ENCODE peak calls at places on chromosome 14, in five cellular contexts. One of them, this sample, is unnamed.

GRCh38 chr14:93788307-93788556 is at the start of gene PRIMA1:
- DNase-seq in H1: no peak
- DNase-seq in HepG2: no peak
- DNase-seq in NT2/D1: no peak
- DNase-seq in GM12878: no peak
- DNase-seq in this sample: no peak

GRCh38 chr14:79702197-79702596 is 509.1 kb downstream of the DIO2 start:
- DNase-seq in GM12878: no peak
- DNase-seq in H1: no peak
- DNase-seq in HepG2: no peak
- DNase-seq in NT2/D1: no peak
- DNase-seq in this sample: no peak

GRCh38 chr14:65308536-65308935 is 104.0 kb upstream of the FUT8 start:
- DNase-seq in H1: no peak
- DNase-seq in GM12878: no peak
- DNase-seq in NT2/D1: no peak
- DNase-seq in HepG2: no peak
- DNase-seq in this sample: no peak

GRCh38 chr14:26870722-26871121 is 272.9 kb upstream of the NOVA1 start:
- DNase-seq in H1: no peak
- DNase-seq in NT2/D1: no peak
- DNase-seq in GM12878: no peak
- DNase-seq in HepG2: no peak
- DNase-seq in this sample: no peak

GRCh38 chr14:95059126-95059525 is 98.2 kb downstream of the DICER1 start:
- DNase-seq in GM12878: no peak
- DNase-seq in HepG2: no peak
- DNase-seq in H1: no peak
- DNase-seq in NT2/D1: no peak
- DNase-seq in this sample: no peak

GRCh38 chr14:36105401-36105800 is 71.1 kb downstream of the PTCSC3 start:
- DNase-seq in NT2/D1: peak
- DNase-seq in HepG2: peak
- DNase-seq in GM12878: no peak
- DNase-seq in H1: no peak
- DNase-seq in this sample: peak

GRCh38 chr14:26330982-26331381 is 266.9 kb downstream of the NOVA1 start:
- DNase-seq in GM12878: no peak
- DNase-seq in NT2/D1: no peak
- DNase-seq in HepG2: no peak
- DNase-seq in H1: no peak
- DNase-seq in this sample: no peak

GRCh38 chr14:88488897-88489296 is 65.9 kb downstream of the PTPN21 start:
- DNase-seq in H1: no peak
- DNase-seq in HepG2: no peak
- DNase-seq in GM12878: no peak
- DNase-seq in NT2/D1: no peak
- DNase-seq in this sample: no peak

GRCh38 chr14:101215936-101216335 is 312.4 kb upstream of the RTL1 start:
- DNase-seq in HepG2: no peak
- DNase-seq in NT2/D1: no peak
- DNase-seq in GM12878: no peak
- DNase-seq in H1: no peak
- DNase-seq in this sample: no peak

GRCh38 chr14:43792980-43793379 is 714.1 kb downstream of the FSCB start:
- DNase-seq in HepG2: no peak
- DNase-seq in H1: no peak
- DNase-seq in GM12878: no peak
- DNase-seq in NT2/D1: no peak
- DNase-seq in this sample: no peak

GRCh38 chr14:24734917-24735500 is 101.0 kb upstream of the GZMB start:
- DNase-seq in HepG2: peak
- DNase-seq in GM12878: no peak
- DNase-seq in H1: no peak
- DNase-seq in NT2/D1: peak
- DNase-seq in this sample: peak

GRCh38 chr14:97692084-97692483 is 894.9 kb downstream of the VRK1 start:
- DNase-seq in GM12878: no peak
- DNase-seq in NT2/D1: no peak
- DNase-seq in HepG2: no peak
- DNase-seq in H1: no peak
- DNase-seq in this sample: no peak

GRCh38 chr14:65237956-65238355 is 135.6 kb upstream of the MAX start:
- DNase-seq in H1: no peak
- DNase-seq in HepG2: peak
- DNase-seq in GM12878: no peak
- DNase-seq in NT2/D1: no peak
- DNase-seq in this sample: no peak

GRCh38 chr14:89600950-89601826 is 184.2 kb upstream of the FOXN3 start:
- DNase-seq in HepG2: no peak
- DNase-seq in GM12878: no peak
- DNase-seq in H1: no peak
- DNase-seq in NT2/D1: no peak
- DNase-seq in this sample: no peak

GRCh38 chr14:105143451-105144230 is 24.9 kb downstream of the JAG2 start:
- DNase-seq in H1: no peak
- DNase-seq in GM12878: no peak
- DNase-seq in HepG2: no peak
- DNase-seq in NT2/D1: no peak
- DNase-seq in this sample: no peak

GRCh38 chr14:105144666-105145380 is 23.8 kb downstream of the JAG2 start:
- DNase-seq in NT2/D1: no peak
- DNase-seq in H1: no peak
- DNase-seq in GM12878: no peak
- DNase-seq in HepG2: no peak
- DNase-seq in this sample: no peak

GRCh38 chr14:105142651-105143450 is 25.7 kb downstream of the JAG2 start:
- DNase-seq in HepG2: no peak
- DNase-seq in GM12878: no peak
- DNase-seq in H1: no peak
- DNase-seq in NT2/D1: no peak
- DNase-seq in this sample: no peak

GRCh38 chr14:105145381-105146180 is 23.0 kb downstream of the JAG2 start:
- DNase-seq in NT2/D1: no peak
- DNase-seq in HepG2: no peak
- DNase-seq in GM12878: no peak
- DNase-seq in H1: no peak
- DNase-seq in this sample: no peak

GRCh38 chr14:105144231-105144665 is 24.3 kb downstream of the JAG2 start:
- DNase-seq in HepG2: no peak
- DNase-seq in H1: no peak
- DNase-seq in GM12878: no peak
- DNase-seq in NT2/D1: no peak
- DNase-seq in this sample: no peak
- TF ChIP-seq SUZ12 in HepG2: no peak
- TF ChIP-seq SUZ12 in H1: no peak
- TF ChIP-seq SUZ12 in GM12878: no peak
- TF ChIP-seq SUZ12 in NT2/D1: no peak
- TF ChIP-seq SUZ12 in this sample: no peak

GRCh38 chr14:78530078-78530477 is 359.9 kb downstream of the NRXN3 start:
- DNase-seq in GM12878: no peak
- DNase-seq in H1: peak
- DNase-seq in HepG2: no peak
- DNase-seq in NT2/D1: peak
- DNase-seq in this sample: peak

GRCh38 chr14:78535041-78535440 is 364.9 kb downstream of the NRXN3 start:
- DNase-seq in GM12878: no peak
- DNase-seq in H1: no peak
- DNase-seq in HepG2: no peak
- DNase-seq in NT2/D1: no peak
- DNase-seq in this sample: no peak
- TF ChIP-seq SUZ12 in GM12878: no peak
- TF ChIP-seq SUZ12 in H1: no peak
- TF ChIP-seq SUZ12 in HepG2: no peak
- TF ChIP-seq SUZ12 in NT2/D1: no peak
- TF ChIP-seq SUZ12 in this sample: no peak

GRCh38 chr14:74599946-74600345 is 12.1 kb downstream of the LTBP2 start:
- DNase-seq in HepG2: no peak
- DNase-seq in NT2/D1: no peak
- DNase-seq in GM12878: no peak
- DNase-seq in H1: no peak
- DNase-seq in this sample: no peak

GRCh38 chr14:74599201-74599809 is 12.7 kb downstream of the LTBP2 start:
- DNase-seq in HepG2: no peak
- DNase-seq in H1: no peak
- DNase-seq in GM12878: no peak
- DNase-seq in NT2/D1: no peak
- DNase-seq in this sample: no peak

GRCh38 chr14:74594021-74594420 is 18.0 kb downstream of the LTBP2 start:
- DNase-seq in H1: no peak
- DNase-seq in GM12878: no peak
- DNase-seq in NT2/D1: no peak
- DNase-seq in HepG2: no peak
- DNase-seq in this sample: no peak

GRCh38 chr14:74595006-74595735 is 16.9 kb downstream of the LTBP2 start:
- DNase-seq in HepG2: no peak
- DNase-seq in H1: no peak
- DNase-seq in GM12878: no peak
- DNase-seq in NT2/D1: no peak
- DNase-seq in this sample: no peak

DNA sequence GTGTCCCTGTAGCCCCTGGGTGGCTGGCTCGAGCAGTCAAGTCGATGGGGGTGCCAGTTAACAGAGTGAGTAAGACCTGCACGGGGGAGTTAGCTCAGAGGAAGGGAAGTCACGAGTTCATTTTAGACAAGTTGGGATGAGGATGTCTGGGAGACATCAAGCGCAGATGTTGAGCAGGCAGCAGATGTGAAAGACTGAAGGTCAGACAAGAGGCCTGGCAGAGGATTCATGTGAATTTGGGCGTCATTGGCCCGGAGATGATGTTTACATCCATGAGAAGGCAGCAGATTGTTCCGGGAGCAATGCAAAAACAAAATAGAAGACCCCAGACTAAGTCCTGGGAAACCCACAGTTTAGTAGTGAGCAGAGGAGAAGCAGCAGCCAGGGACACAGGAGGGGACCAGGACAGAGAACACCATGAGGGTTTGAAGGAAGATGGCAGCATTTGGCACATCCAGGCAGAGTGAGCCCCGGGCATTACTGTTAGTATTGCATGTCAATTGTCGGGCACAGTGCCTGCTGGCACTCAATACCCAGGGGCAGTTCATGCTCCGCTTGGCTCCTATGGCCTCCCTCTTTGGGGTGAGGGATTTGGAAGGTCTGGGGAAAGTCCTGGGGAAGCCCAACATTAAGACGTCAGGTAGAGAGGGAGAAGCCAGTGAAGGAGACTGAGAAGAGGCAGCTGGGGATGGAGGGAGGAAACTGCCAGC is 15.1 kb downstream of the LTBP2 start:
- DNase-seq in H1: no peak
- DNase-seq in GM12878: no peak
- DNase-seq in HepG2: no peak
- DNase-seq in NT2/D1: no peak
- DNase-seq in this sample: no peak
- TF ChIP-seq SUZ12 in H1: no peak
- TF ChIP-seq SUZ12 in GM12878: no peak
- TF ChIP-seq SUZ12 in HepG2: no peak
- TF ChIP-seq SUZ12 in NT2/D1: no peak
- TF ChIP-seq SUZ12 in this sample: no peak

GRCh38 chr14:72547999-72548398 is 345.9 kb downstream of the DPF3 start:
- DNase-seq in H1: no peak
- DNase-seq in GM12878: no peak
- DNase-seq in HepG2: no peak
- DNase-seq in NT2/D1: no peak
- DNase-seq in this sample: no peak

GRCh38 chr14:72552236-72552635 is 341.7 kb downstream of the DPF3 start:
- DNase-seq in GM12878: no peak
- DNase-seq in NT2/D1: no peak
- DNase-seq in HepG2: no peak
- DNase-seq in H1: no peak
- DNase-seq in this sample: no peak

GRCh38 chr14:72550513-72550912 is 343.4 kb downstream of the DPF3 start:
- DNase-seq in NT2/D1: no peak
- DNase-seq in HepG2: no peak
- DNase-seq in GM12878: no peak
- DNase-seq in H1: no peak
- DNase-seq in this sample: no peak

GRCh38 chr14:72549026-72549425 is 344.9 kb downstream of the DPF3 start:
- DNase-seq in H1: no peak
- DNase-seq in NT2/D1: no peak
- DNase-seq in GM12878: no peak
- DNase-seq in HepG2: no peak
- DNase-seq in this sample: no peak

GRCh38 chr14:72549848-72550247 is 344.1 kb downstream of the DPF3 start:
- DNase-seq in GM12878: no peak
- DNase-seq in HepG2: no peak
- DNase-seq in H1: no peak
- DNase-seq in NT2/D1: no peak
- DNase-seq in this sample: no peak
- TF ChIP-seq SUZ12 in GM12878: no peak
- TF ChIP-seq SUZ12 in HepG2: no peak
- TF ChIP-seq SUZ12 in H1: no peak
- TF ChIP-seq SUZ12 in NT2/D1: no peak
- TF ChIP-seq SUZ12 in this sample: no peak

GRCh38 chr14:34970665-34971064 is 12.1 kb upstream of the SRP54 start:
- DNase-seq in HepG2: no peak
- DNase-seq in H1: no peak
- DNase-seq in NT2/D1: no peak
- DNase-seq in GM12878: no peak
- DNase-seq in this sample: no peak

GRCh38 chr14:34965912-34966311 is 16.9 kb upstream of the SRP54 start:
- DNase-seq in NT2/D1: no peak
- DNase-seq in HepG2: no peak
- DNase-seq in GM12878: no peak
- DNase-seq in H1: no peak
- DNase-seq in this sample: no peak

GRCh38 chr14:34971381-34971780 is 11.4 kb upstream of the SRP54 start:
- DNase-seq in NT2/D1: no peak
- DNase-seq in H1: no peak
- DNase-seq in GM12878: no peak
- DNase-seq in HepG2: no peak
- DNase-seq in this sample: no peak

GRCh38 chr14:34966413-34966812 is 16.4 kb upstream of the SRP54 start:
- DNase-seq in HepG2: no peak
- DNase-seq in GM12878: no peak
- DNase-seq in H1: no peak
- DNase-seq in NT2/D1: no peak
- DNase-seq in this sample: no peak

DNA sequence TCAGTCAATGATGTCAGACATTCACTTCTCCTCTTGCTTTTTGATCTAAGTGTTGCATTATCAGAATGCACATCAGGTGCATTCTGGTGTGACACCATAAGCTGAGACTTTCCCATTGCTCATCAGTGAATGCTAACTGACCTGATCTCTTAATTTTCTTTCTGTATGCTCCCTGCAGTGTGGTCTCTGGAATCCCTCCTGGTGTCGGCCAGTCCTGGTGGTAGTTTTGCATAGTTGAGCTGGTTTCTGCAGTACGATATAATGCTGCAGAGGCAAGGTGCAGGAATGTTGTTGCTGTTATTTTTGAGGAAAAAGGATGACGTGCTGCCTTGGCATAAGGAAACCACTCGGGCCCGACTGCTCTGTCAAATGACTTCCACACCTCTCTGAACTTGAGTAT is 11.0 kb upstream of the SRP54 start:
- DNase-seq in GM12878: no peak
- DNase-seq in NT2/D1: no peak
- DNase-seq in H1: no peak
- DNase-seq in HepG2: no peak
- DNase-seq in this sample: no peak
- TF ChIP-seq SUZ12 in GM12878: no peak
- TF ChIP-seq SUZ12 in NT2/D1: no peak
- TF ChIP-seq SUZ12 in H1: no peak
- TF ChIP-seq SUZ12 in HepG2: no peak
- TF ChIP-seq SUZ12 in this sample: no peak